ENCODE peak calls at places on chromosome 19, in four cellular contexts. E, A, L and D are unnamed samples.

GRCh38 chr19:21569497-21569870 is 64.1 kb downstream of the ZNF429 start:
- DNase-seq in E (peak), A (no peak), L (no peak), D (peak)

GRCh38 chr19:40503300-40503699 is 36.5 kb downstream of the SPTBN4 start:
- DNase-seq in A (no peak), L (no peak), E (no peak), D (no peak)

GRCh38 chr19:35144600-35145436 is 1.8 kb downstream of the FXYD7 start:
- DNase-seq in A (peak), E (no peak), L (no peak), D (peak)

GRCh38 chr19:36604656-36605100 is 435 bp upstream of the ZNF382 start:
- DNase-seq in A (peak), E (peak), L (peak), D (peak)

GRCh38 chr19:3882041-3882384 is 1.5 kb downstream of the ATCAY start:
- DNase-seq in A (no peak), L (no peak), E (no peak), D (no peak)

GRCh38 chr19:47813304-47813994 is 8.3 kb upstream of the CRX start:
- DNase-seq in E (peak), L (peak), A (peak), D (peak)

GRCh38 chr19:5719961-5720790 is at the start of the genes CATSPERD and LONP1:
- DNase-seq in L (peak), A (peak), E (peak), D (peak)

GRCh38 chr19:29680447-29680846 is 15.2 kb downstream of the PLEKHF1 start:
- DNase-seq in A (peak), E (no peak), L (no peak), D (no peak)

GRCh38 chr19:41356984-41357739 is 3.4 kb upstream of the TGFB1 start:
- DNase-seq in A (no peak), E (no peak), L (no peak), D (no peak)

GRCh38 chr19:964116-964520 is 20.0 kb upstream of the WDR18 start:
- DNase-seq in E (no peak), L (no peak), A (no peak), D (no peak)

GRCh38 chr19:48656840-48657474 is 11.0 kb upstream of the CA11 start:
- DNase-seq in L (peak), E (peak), A (no peak), D (peak)

GRCh38 chr19:12668937-12669271 is 2.3 kb downstream of the WDR83 start:
- DNase-seq in L (peak), A (no peak), E (peak), D (peak)

GRCh38 chr19:35011091-35011689 is 11.1 kb downstream of the GRAMD1A start:
- DNase-seq in L (no peak), E (no peak), A (no peak), D (no peak)

GRCh38 chr19:21835810-21836444 is at the start of gene ZNF43:
- DNase-seq in A (peak), L (peak), E (peak), D (peak)

GRCh38 chr19:3210347-3211017 is 14.0 kb upstream of the CELF5 start:
- DNase-seq in L (peak), E (peak), A (peak), D (peak)

GRCh38 chr19:16051254-16052025 is 24.9 kb upstream of the TPM4 start:
- DNase-seq in E (peak), L (peak), A (no peak), D (no peak)

GRCh38 chr19:51368366-51369282 is at the start of gene CLDND2:
- DNase-seq in A (no peak), L (no peak), E (no peak), D (no peak)

GRCh38 chr19:43594710-43595604 is 977 bp downstream of the IRGQ start:
- DNase-seq in L (peak), A (peak), E (peak), D (peak)

GRCh38 chr19:49884760-49885159 is 7.3 kb downstream of the TBC1D17 start:
- DNase-seq in A (no peak), L (no peak), E (no peak), D (peak)

GRCh38 chr19:19778666-19779065 is 42.9 kb downstream of the ZNF506 start:
- DNase-seq in A (no peak), L (peak), E (no peak), D (no peak)

GRCh38 chr19:41755328-41755913 is at the start of gene CEACAM6:
- DNase-seq in L (no peak), A (no peak), E (no peak), D (no peak)

GRCh38 chr19:8185343-8186068 is 23.7 kb upstream of the CERS4 start:
- DNase-seq in E (no peak), L (no peak), A (no peak), D (no peak)

GRCh38 chr19:16016226-16017137 is 59.8 kb upstream of the TPM4 start:
- DNase-seq in L (no peak), A (peak), E (no peak), D (no peak)

GRCh38 chr19:12792048-12792852 is 964 bp downstream of the JUNB start:
- DNase-seq in A (peak), E (peak), L (peak), D (peak)

GRCh38 chr19:5718579-5719273 is 1.2 kb downstream of the LONP1 start:
- DNase-seq in L (peak), A (no peak), E (peak), D (peak)

GRCh38 chr19:18021121-18021755 is 13.3 kb downstream of the ARRDC2 start:
- DNase-seq in L (peak), E (peak), A (peak), D (peak)

GRCh38 chr19:8576273-8576993 is 809 bp downstream of the MYO1F start:
- DNase-seq in E (no peak), A (no peak), L (no peak), D (no peak)

GRCh38 chr19:51327066-51327985 is 14.6 kb downstream of the VSIG10L start:
- DNase-seq in E (peak), A (peak), L (peak), D (peak)

GRCh38 chr19:34985249-34986022 is 14.7 kb upstream of the GRAMD1A start:
- DNase-seq in A (no peak), E (peak), L (peak), D (peak)

GRCh38 chr19:16654151-16654550 is 5.8 kb downstream of the SMIM7 start:
- DNase-seq in L (peak), E (peak), A (no peak), D (peak)

DNA sequence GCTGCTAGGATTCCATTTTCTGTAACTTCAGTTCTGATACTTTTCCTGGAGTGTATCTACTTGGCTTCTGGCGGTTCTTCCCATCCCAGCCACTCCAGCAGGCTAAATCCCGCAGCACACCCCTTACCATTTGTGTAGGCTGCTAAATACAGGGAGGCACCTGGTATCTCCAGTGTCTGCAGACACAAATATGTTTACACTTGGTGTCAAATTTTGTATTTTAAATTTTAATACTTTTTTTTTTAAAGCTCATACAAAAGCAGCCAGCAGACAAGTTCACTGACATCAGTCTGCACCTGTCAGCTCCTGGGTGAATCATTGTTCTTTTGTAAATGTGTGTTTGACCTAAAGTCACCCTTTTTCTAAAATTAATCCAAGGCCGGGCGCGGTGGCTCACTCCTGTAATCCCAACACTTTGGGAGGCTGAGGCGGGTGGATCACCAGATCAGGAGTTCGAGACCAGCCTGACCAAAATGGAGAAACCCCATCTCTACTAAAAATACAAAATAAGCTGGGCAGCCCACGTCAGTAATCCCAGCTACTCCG is 3.4 kb upstream of the ZSCAN4 start:
- DNase-seq in L (no peak), A (no peak), E (no peak), D (no peak)
- H3K4me3 ChIP-seq in L (no peak), A (no peak), E (no peak), D (no peak)

DNA sequence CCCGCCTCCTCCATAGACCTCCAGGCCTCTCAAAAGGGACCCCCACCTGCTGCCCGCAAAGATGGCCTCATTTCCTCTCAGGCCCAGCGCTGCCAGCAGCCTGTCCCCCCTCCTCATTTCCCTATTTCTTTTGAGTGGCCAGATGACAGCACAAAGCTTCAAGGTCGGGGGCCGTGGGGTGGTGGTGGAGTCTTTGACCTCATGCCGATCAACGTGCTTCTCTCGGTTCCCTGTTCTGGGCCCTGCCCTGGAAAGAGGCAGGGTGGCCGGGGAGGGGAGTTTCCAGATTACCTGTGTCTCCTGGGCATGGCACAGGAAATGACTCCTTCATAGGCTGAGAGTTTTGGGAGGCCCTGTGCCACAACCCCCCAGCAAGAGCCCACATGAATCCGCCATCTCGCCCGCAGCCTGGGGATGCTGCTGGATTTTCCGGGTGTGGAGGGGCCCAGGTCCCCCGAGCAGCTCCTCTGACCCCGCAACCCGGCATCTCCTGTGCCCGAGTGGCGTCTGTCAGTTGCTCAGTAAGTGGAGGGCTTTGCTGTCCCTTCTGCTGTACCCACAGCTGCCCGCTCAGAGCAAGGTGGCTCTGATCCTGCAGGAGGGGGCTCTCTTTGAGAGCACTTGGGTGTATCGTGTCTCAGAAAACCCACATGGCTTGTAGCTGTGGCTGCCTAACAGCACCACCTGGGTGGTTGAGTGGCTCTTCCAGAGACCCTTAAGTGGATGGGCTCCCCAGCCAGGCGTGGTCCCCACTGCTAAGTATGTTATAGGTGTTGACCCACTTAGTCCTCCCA is 139.4 kb downstream of the SIPA1L3 start:
- DNase-seq in A (no peak), E (no peak), L (no peak), D (no peak)
- TF ChIP-seq CTCF in A (no peak), E (no peak), L (no peak), D (no peak)

GRCh38 chr19:46727036-46727501 is 10.2 kb upstream of the PRKD2 start:
- DNase-seq in E (no peak), A (no peak), L (no peak), D (no peak)
- H3K4me3 ChIP-seq in E (no peak), A (no peak), L (no peak), D (no peak)

DNA sequence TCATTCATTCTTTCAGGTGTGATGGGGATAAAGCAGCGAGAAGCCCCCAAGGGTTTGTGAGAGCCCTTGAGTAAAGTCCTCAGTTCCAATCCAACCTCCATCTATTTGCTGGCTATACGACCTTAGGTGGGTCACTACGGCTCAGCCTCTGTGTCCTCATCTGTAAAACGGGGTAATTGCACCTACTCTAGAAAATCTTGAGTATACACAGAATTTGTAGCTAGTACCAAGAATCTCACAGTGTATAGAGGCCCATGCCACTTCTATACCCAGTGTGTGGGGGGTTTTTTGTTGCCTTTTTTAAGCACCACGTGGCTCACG is 406 bp upstream of the DNMT1 start:
- DNase-seq in A (no peak), E (no peak), L (no peak), D (no peak)
- TF ChIP-seq CTCF in A (no peak), E (no peak), L (no peak), D (no peak)